ENCODE peak calls at places on chromosomes 2 and 18, in four cellular contexts. One of them, this sample, is unnamed.

GRCh38 chr2:71995067-71995665 is 152.5 kb downstream of the CYP26B1 start:
- DNase-seq in caudate nucleus: no peak
- DNase-seq in breast epithelium: no peak
- DNase-seq in NCI-H2227 treated with DMSO at 0.1 percent for 48 hours: no peak
- DNase-seq in this sample: no peak

GRCh38 chr2:207143474-207144190 is 22.1 kb downstream of the KLF7 start:
- DNase-seq in breast epithelium: no peak
- DNase-seq in NCI-H2227 treated with DMSO at 0.1 percent for 48 hours: peak
- DNase-seq in caudate nucleus: no peak
- DNase-seq in this sample: peak

GRCh38 chr2:219254590-219255219 is 987 bp upstream of the TUBA4A start:
- DNase-seq in NCI-H2227 treated with DMSO at 0.1 percent for 48 hours: no peak
- DNase-seq in breast epithelium: no peak
- DNase-seq in caudate nucleus: no peak
- DNase-seq in this sample: no peak

GRCh38 chr2:99602475-99602874 is 112.7 kb upstream of the REV1 start:
- DNase-seq in caudate nucleus: no peak
- DNase-seq in NCI-H2227 treated with DMSO at 0.1 percent for 48 hours: no peak
- DNase-seq in breast epithelium: no peak
- DNase-seq in this sample: no peak

GRCh38 chr2:96359310-96359709 is 23.7 kb downstream of the NCAPH start:
- DNase-seq in NCI-H2227 treated with DMSO at 0.1 percent for 48 hours: no peak
- DNase-seq in caudate nucleus: no peak
- DNase-seq in breast epithelium: no peak
- DNase-seq in this sample: peak

GRCh38 chr18:2681993-2682603 is 26.6 kb downstream of the SMCHD1 start:
- DNase-seq in breast epithelium: no peak
- DNase-seq in NCI-H2227 treated with DMSO at 0.1 percent for 48 hours: no peak
- DNase-seq in caudate nucleus: no peak
- DNase-seq in this sample: no peak

GRCh38 chr2:69604026-69604678 is 39.4 kb downstream of the AAK1 start:
- DNase-seq in breast epithelium: no peak
- DNase-seq in caudate nucleus: no peak
- DNase-seq in NCI-H2227 treated with DMSO at 0.1 percent for 48 hours: no peak
- DNase-seq in this sample: no peak

GRCh38 chr2:44952143-44952805 is 10.8 kb downstream of the SIX3 start:
- DNase-seq in NCI-H2227 treated with DMSO at 0.1 percent for 48 hours: no peak
- DNase-seq in caudate nucleus: no peak
- DNase-seq in breast epithelium: no peak
- DNase-seq in this sample: peak

GRCh38 chr2:1708476-1709334 is 35.6 kb downstream of the PXDN start:
- DNase-seq in NCI-H2227 treated with DMSO at 0.1 percent for 48 hours: no peak
- DNase-seq in breast epithelium: peak
- DNase-seq in caudate nucleus: no peak
- DNase-seq in this sample: no peak

GRCh38 chr2:7620255-7620654 is 703.0 kb downstream of the RNF144A start:
- DNase-seq in breast epithelium: no peak
- DNase-seq in NCI-H2227 treated with DMSO at 0.1 percent for 48 hours: no peak
- DNase-seq in caudate nucleus: no peak
- DNase-seq in this sample: no peak

GRCh38 chr2:113768770-113769169 is 12.3 kb upstream of the SLC35F5 start:
- DNase-seq in breast epithelium: no peak
- DNase-seq in caudate nucleus: no peak
- DNase-seq in NCI-H2227 treated with DMSO at 0.1 percent for 48 hours: no peak
- DNase-seq in this sample: no peak

GRCh38 chr2:181678033-181678586 is 2.2 kb downstream of the NEUROD1 start:
- DNase-seq in breast epithelium: peak
- DNase-seq in NCI-H2227 treated with DMSO at 0.1 percent for 48 hours: no peak
- DNase-seq in caudate nucleus: no peak
- DNase-seq in this sample: no peak

GRCh38 chr2:148209598-148209997 is 188.7 kb downstream of the MBD5 start:
- DNase-seq in breast epithelium: no peak
- DNase-seq in caudate nucleus: no peak
- DNase-seq in NCI-H2227 treated with DMSO at 0.1 percent for 48 hours: no peak
- DNase-seq in this sample: no peak

GRCh38 chr18:45353530-45353929 is 261.7 kb upstream of the SLC14A2 start:
- DNase-seq in breast epithelium: no peak
- DNase-seq in NCI-H2227 treated with DMSO at 0.1 percent for 48 hours: no peak
- DNase-seq in caudate nucleus: no peak
- DNase-seq in this sample: no peak

GRCh38 chr2:109118321-109118720 is 10.7 kb upstream of the SH3RF3 start:
- DNase-seq in caudate nucleus: no peak
- DNase-seq in breast epithelium: no peak
- DNase-seq in NCI-H2227 treated with DMSO at 0.1 percent for 48 hours: no peak
- DNase-seq in this sample: no peak

GRCh38 chr18:13320891-13321425 is 102.4 kb downstream of the LDLRAD4 start:
- DNase-seq in NCI-H2227 treated with DMSO at 0.1 percent for 48 hours: no peak
- DNase-seq in caudate nucleus: no peak
- DNase-seq in breast epithelium: no peak
- DNase-seq in this sample: no peak